ENCODE peak calls at places on chromosomes 5 and 9, in nine cellular contexts. One of them, this sample, is unnamed.

GRCh38 chr5:131977212-131977604 is 31.7 kb upstream of the MEIKIN start:
- DNase-seq in NCI-H1092 treated with DMSO at 0.1 percent for 48 hours: no peak
- DNase-seq in effector memory CD4-positive, alpha-beta T cell: no peak
- DNase-seq in GM23248: no peak
- DNase-seq in astrocyte of the spinal cord: no peak
- DNase-seq in suprapubic skin: no peak
- DNase-seq in epithelial cell of esophagus: no peak
- DNase-seq in nephron progenitor cell: no peak
- DNase-seq in fibroblast of the conjunctiva: no peak
- DNase-seq in this sample: no peak

GRCh38 chr5:58940446-58940845 is 357.6 kb downstream of the RAB3C start:
- DNase-seq in fibroblast of the conjunctiva: peak; percentile 4
- DNase-seq in nephron progenitor cell: no peak
- DNase-seq in GM23248: no peak
- DNase-seq in effector memory CD4-positive, alpha-beta T cell: no peak
- DNase-seq in suprapubic skin: no peak
- DNase-seq in epithelial cell of esophagus: no peak
- DNase-seq in NCI-H1092 treated with DMSO at 0.1 percent for 48 hours: no peak
- DNase-seq in astrocyte of the spinal cord: peak; percentile 32
- DNase-seq in this sample: no peak

GRCh38 chr5:15322426-15322825 is 177.6 kb upstream of the FBXL7 start:
- DNase-seq in fibroblast of the conjunctiva: no peak
- DNase-seq in suprapubic skin: no peak
- DNase-seq in nephron progenitor cell: no peak
- DNase-seq in effector memory CD4-positive, alpha-beta T cell: no peak
- DNase-seq in NCI-H1092 treated with DMSO at 0.1 percent for 48 hours: no peak
- DNase-seq in epithelial cell of esophagus: no peak
- DNase-seq in astrocyte of the spinal cord: no peak
- DNase-seq in GM23248: no peak
- DNase-seq in this sample: no peak

GRCh38 chr9:135032041-135032835 is 55.2 kb upstream of the OLFM1 start:
- DNase-seq in fibroblast of the conjunctiva: no peak
- DNase-seq in epithelial cell of esophagus: no peak
- DNase-seq in nephron progenitor cell: no peak
- DNase-seq in effector memory CD4-positive, alpha-beta T cell: no peak
- DNase-seq in NCI-H1092 treated with DMSO at 0.1 percent for 48 hours: no peak
- DNase-seq in GM23248: no peak
- DNase-seq in suprapubic skin: peak; percentile 60
- DNase-seq in astrocyte of the spinal cord: no peak
- DNase-seq in this sample: no peak

GRCh38 chr5:160508780-160509361 is 87.2 kb downstream of the PTTG1 start:
- DNase-seq in nephron progenitor cell: peak; percentile 64
- DNase-seq in astrocyte of the spinal cord: peak; percentile 83
- DNase-seq in effector memory CD4-positive, alpha-beta T cell: peak; percentile 46
- DNase-seq in epithelial cell of esophagus: peak; percentile 84
- DNase-seq in suprapubic skin: no peak
- DNase-seq in GM23248: peak; percentile 93
- DNase-seq in NCI-H1092 treated with DMSO at 0.1 percent for 48 hours: peak; percentile 54
- DNase-seq in fibroblast of the conjunctiva: peak; percentile 69
- DNase-seq in this sample: peak; percentile 85

GRCh38 chr5:78576376-78576775 is 72.2 kb downstream of the LHFPL2 start:
- DNase-seq in suprapubic skin: no peak
- DNase-seq in nephron progenitor cell: no peak
- DNase-seq in effector memory CD4-positive, alpha-beta T cell: no peak
- DNase-seq in GM23248: no peak
- DNase-seq in NCI-H1092 treated with DMSO at 0.1 percent for 48 hours: no peak
- DNase-seq in fibroblast of the conjunctiva: no peak
- DNase-seq in epithelial cell of esophagus: no peak
- DNase-seq in astrocyte of the spinal cord: no peak
- DNase-seq in this sample: no peak

GRCh38 chr5:6843821-6844220 is 130.6 kb downstream of the TENT4A start:
- DNase-seq in NCI-H1092 treated with DMSO at 0.1 percent for 48 hours: peak; percentile 41
- DNase-seq in effector memory CD4-positive, alpha-beta T cell: no peak
- DNase-seq in suprapubic skin: no peak
- DNase-seq in GM23248: no peak
- DNase-seq in fibroblast of the conjunctiva: no peak
- DNase-seq in nephron progenitor cell: no peak
- DNase-seq in epithelial cell of esophagus: no peak
- DNase-seq in astrocyte of the spinal cord: no peak
- DNase-seq in this sample: no peak

GRCh38 chr9:136784249-136784996 is 6.7 kb upstream of the TMEM141 start:
- DNase-seq in GM23248: peak; percentile 58
- DNase-seq in epithelial cell of esophagus: peak; percentile 41
- DNase-seq in effector memory CD4-positive, alpha-beta T cell: no peak
- DNase-seq in fibroblast of the conjunctiva: no peak
- DNase-seq in NCI-H1092 treated with DMSO at 0.1 percent for 48 hours: peak; percentile 24
- DNase-seq in nephron progenitor cell: no peak
- DNase-seq in astrocyte of the spinal cord: no peak
- DNase-seq in suprapubic skin: no peak
- DNase-seq in this sample: peak; percentile 54

GRCh38 chr9:79686381-79687130 is 114.8 kb downstream of the TLE4 start:
- DNase-seq in GM23248: peak; percentile 97
- DNase-seq in nephron progenitor cell: no peak
- DNase-seq in suprapubic skin: peak; percentile 60
- DNase-seq in fibroblast of the conjunctiva: peak; percentile 38
- DNase-seq in effector memory CD4-positive, alpha-beta T cell: no peak
- DNase-seq in NCI-H1092 treated with DMSO at 0.1 percent for 48 hours: no peak
- DNase-seq in astrocyte of the spinal cord: peak; percentile 96
- DNase-seq in epithelial cell of esophagus: peak; percentile 54
- DNase-seq in this sample: no peak

This sample was measured in midbrain.